ENCODE peak calls at places on chromosomes 1 and 21, in eight cellular contexts. J is DMS153; N is caudate nucleus; U is left ventricle myocardium inferior; L is T-cell; K is mucosa of descending colon; Z is activated CD4-positive, CD25-positive, alpha-beta regulatory T cell; V is NCI-H446 treated with DMSO at 0.1 percent for 48 hours. C is an unnamed sample.
A peak's percentile ranks its signal among the peaks of the same experiment; 100 is the strongest.

GRCh38 chr1:230922620-230923019 is 54.3 kb upstream of the C1orf198 start:
- DNase-seq in K (no peak), L (no peak), Z (no peak), U (no peak), N (no peak), J (no peak), V (no peak), C (no peak)

GRCh38 chr1:180186831-180187230 is 32.2 kb downstream of the QSOX1 start:
- DNase-seq in U (no peak), J (no peak), L (no peak), N (no peak), Z (no peak), K (no peak), V (no peak), C (no peak)

GRCh38 chr1:206635983-206636354 is 633 bp downstream of the DYRK3 start:
- DNase-seq in K (no peak), J (no peak), N (no peak), V (no peak), Z (no peak), U (no peak), L (no peak), C (peak; percentile 56)

GRCh38 chr1:99645699-99646531 is at the start of gene PALMD:
- DNase-seq in K (peak; percentile 13), V (peak; percentile 88), Z (no peak), L (no peak), N (no peak), U (peak; percentile 50), J (peak; percentile 77), C (peak; percentile 76)

GRCh38 chr1:65108025-65108692 is 39.8 kb upstream of the AK4 start:
- DNase-seq in Z (no peak), V (no peak), N (no peak), U (no peak), J (peak; percentile 90), L (no peak), K (peak; percentile 64), C (peak; percentile 24)

GRCh38 chr1:67708606-67709005 is 23.6 kb downstream of the GADD45A start:
- DNase-seq in Z (no peak), J (no peak), V (no peak), L (no peak), N (no peak), U (no peak), K (peak; percentile 57), C (peak; percentile 31)

GRCh38 chr1:167791281-167792209 is 69.8 kb downstream of the MPZL1 start:
- DNase-seq in J (no peak), V (no peak), U (no peak), Z (no peak), L (no peak), N (no peak), K (peak; percentile 35), C (no peak)

GRCh38 chr1:201175820-201176500 is 14.7 kb upstream of the IGFN1 start:
- DNase-seq in U (no peak), K (no peak), J (no peak), Z (no peak), N (no peak), V (no peak), L (no peak), C (no peak)

GRCh38 chr1:221439008-221439733 is 302.7 kb downstream of the DUSP10 start:
- DNase-seq in N (no peak), L (no peak), K (no peak), V (peak; percentile 26), Z (peak; percentile 24), J (no peak), U (no peak), C (no peak)

GRCh38 chr1:225548140-225548857 is 104.6 kb downstream of the ENAH start:
- DNase-seq in N (no peak), L (no peak), J (no peak), U (no peak), V (no peak), K (no peak), Z (no peak), C (no peak)

GRCh38 chr1:27548858-27549719 is 54.9 kb downstream of the AHDC1 start:
- DNase-seq in U (peak; percentile 14), L (no peak), K (no peak), V (no peak), Z (no peak), N (no peak), J (no peak), C (no peak)

GRCh38 chr21:36135391-36136094 is 664 bp downstream of the CBR3 start:
- DNase-seq in L (no peak), V (no peak), N (peak; percentile 41), Z (no peak), K (peak; percentile 76), J (peak; percentile 56), U (peak; percentile 83), C (peak; percentile 72)